ENCODE peak calls at places on chromosomes 11 and 22, in eight cellular contexts. J is uterus, G is endothelial cell of umbilical vein, A is stomach, E is heart left ventricle, D is IMR-90, I is Peyer's patch, M is adrenal gland. V is an unnamed sample.
A peak's percentile ranks its signal among the peaks of the same experiment; 100 is the strongest.

GRCh38 chr11:68947151-68947550 is 33.6 kb downstream of the MRGPRD start:
- DNase-seq in A (no peak), G (no peak), D (no peak), J (no peak), E (no peak), M (no peak), I (no peak), V (no peak)

GRCh38 chr11:27626938-27627586 is 73.2 kb downstream of the BDNF start:
- DNase-seq in G (no peak), J (no peak), D (no peak), I (no peak), M (no peak), E (no peak), A (no peak), V (no peak)

GRCh38 chr22:29912141-29912540 is 29.2 kb downstream of the MTMR3 start:
- DNase-seq in A (no peak), I (no peak), E (no peak), M (no peak), G (no peak), J (no peak), D (no peak), V (no peak)

GRCh38 chr11:120569903-120570302 is 58.4 kb downstream of the GRIK4 start:
- DNase-seq in M (no peak), A (no peak), G (no peak), E (no peak), J (no peak), D (no peak), I (no peak), V (no peak)

GRCh38 chr11:50423208-50423607 is 390.5 kb downstream of the OR4C45 start:
- DNase-seq in G (no peak), M (no peak), D (no peak), I (no peak), A (no peak), J (no peak), E (no peak), V (no peak)

GRCh38 chr22:48921411-48921903 is 906.2 kb downstream of the BRD1 start:
- DNase-seq in E (no peak), M (no peak), A (peak; percentile 23), I (no peak), D (no peak), J (no peak), G (no peak), V (no peak)

GRCh38 chr11:120386318-120386717 is 50.1 kb downstream of the ARHGEF12 start:
- DNase-seq in A (no peak), G (no peak), M (no peak), E (no peak), I (no peak), J (no peak), D (no peak), V (no peak)

GRCh38 chr22:27919943-27920755 is 1.1 kb upstream of the PITPNB start:
- DNase-seq in G (peak; percentile 78), A (no peak), I (no peak), J (peak; percentile 29), D (peak; percentile 72), E (no peak), M (peak; percentile 23), V (peak; percentile 40)

GRCh38 chr11:112024778-112025678 is at the start of gene DLAT:
- DNase-seq in G (peak; percentile 81), E (peak; percentile 92), A (peak; percentile 88), J (peak; percentile 83), D (peak; percentile 75), M (peak; percentile 89), I (peak; percentile 86), V (peak; percentile 65)

GRCh38 chr11:126842038-126842437 is 158.5 kb downstream of the KIRREL3 start:
- DNase-seq in E (no peak), I (no peak), D (no peak), M (no peak), J (no peak), A (no peak), G (no peak), V (no peak)

GRCh38 chr11:4065086-4065485 is 29.5 kb upstream of the RRM1 start:
- DNase-seq in E (no peak), D (no peak), G (no peak), A (no peak), I (no peak), M (no peak), J (no peak), V (no peak)

GRCh38 chr11:35077709-35078695 is 61.0 kb upstream of the CD44 start:
- DNase-seq in I (peak; percentile 63), A (no peak), E (no peak), G (peak; percentile 76), J (no peak), M (no peak), D (peak; percentile 84), V (no peak)

GRCh38 chr22:22161924-22162851 is 82.4 kb upstream of the VPREB1 start:
- DNase-seq in J (no peak), G (no peak), E (no peak), I (peak; percentile 82), A (no peak), M (no peak), D (no peak), V (no peak)
- TF ChIP-seq POLR2A in J (no peak), G (no peak), E (no peak), I (no peak), A (no peak), M (no peak), D (no peak), V (no peak)

DNA sequence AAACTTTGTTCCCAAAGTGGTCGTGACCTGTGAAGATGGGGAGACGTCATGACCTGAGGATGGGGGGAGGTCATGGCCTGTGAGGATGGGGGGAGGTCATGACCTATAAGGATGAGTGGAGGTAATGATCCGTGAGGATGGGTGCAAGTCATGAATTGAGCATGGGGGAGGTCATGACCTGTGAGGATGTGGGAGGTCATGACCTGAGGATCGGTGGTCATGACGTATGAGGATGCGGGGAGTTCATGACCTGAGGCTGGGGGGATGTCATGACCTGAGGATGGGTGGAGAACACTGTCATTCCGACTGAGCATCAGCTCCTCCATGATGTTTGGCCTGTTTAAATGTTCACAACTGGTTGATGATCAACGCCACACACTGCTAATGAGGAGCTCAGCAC is 25.9 kb downstream of the YPEL1 start:
- DNase-seq in I (no peak), J (no peak), D (no peak), E (no peak), G (no peak), M (no peak), A (no peak), V (no peak)
- H3K36me3 ChIP-seq in I (no peaks in the 10 kb centered on the region), J (no peaks in the 10 kb centered on the region), D (peaks cover 2% of the 10 kb centered on the region), E (no peaks in the 10 kb centered on the region), G (no peaks in the 10 kb centered on the region), M (no peaks in the 10 kb centered on the region), A (no peaks in the 10 kb centered on the region), V (no peaks in the 10 kb centered on the region)

GRCh38 chr11:116826751-116827431 is 2.8 kb upstream of the APOC3 start:
- DNase-seq in M (no peak), E (no peak), D (no peak), A (no peak), I (no peak), G (no peak), J (no peak), V (no peak)
- TF ChIP-seq POLR2A in M (no peak), E (no peak), D (no peak), A (no peak), I (peak; percentile 51), G (no peak), J (no peak), V (no peak)

DNA sequence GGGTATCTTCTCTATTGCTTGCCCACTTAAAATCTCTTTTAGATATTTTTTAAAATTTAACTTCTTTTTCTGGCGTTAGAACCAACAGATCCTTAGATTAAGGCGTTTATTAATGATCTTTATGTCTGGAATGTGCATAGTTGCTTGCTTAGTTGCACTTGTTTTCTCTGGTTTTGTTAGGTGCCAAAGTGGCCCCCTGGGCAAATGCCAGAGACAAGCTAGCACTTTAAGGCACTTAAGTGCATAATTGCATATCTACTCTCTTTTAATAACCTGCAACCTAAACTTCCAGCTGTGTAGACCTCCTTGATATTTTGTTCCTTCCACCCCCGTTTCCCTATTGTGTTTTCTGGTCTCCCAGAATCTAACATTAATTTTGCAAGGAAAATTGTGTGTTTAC is 3.3 kb downstream of the RBM4 start:
- DNase-seq in G (no peak), A (no peak), D (no peak), E (no peak), J (no peak), I (no peak), M (no peak), V (no peak)
- H3K36me3 ChIP-seq in G (peaks cover 35% of the 10 kb centered on the region), A (peaks cover 65% of the 10 kb centered on the region), D (peaks cover 43% of the 10 kb centered on the region), E (peaks cover 3% of the 10 kb centered on the region), J (no peaks in the 10 kb centered on the region), I (no peaks in the 10 kb centered on the region), M (no peaks in the 10 kb centered on the region), V (peaks cover 57% of the 10 kb centered on the region)

GRCh38 chr11:103803062-103803461 is 233.4 kb upstream of the DDI1 start:
- DNase-seq in A (no peak), M (no peak), D (peak; percentile 44), E (no peak), G (peak; percentile 22), I (no peak), J (no peak), V (no peak)

GRCh38 chr11:103805688-103806009 is 230.8 kb upstream of the DDI1 start:
- DNase-seq in D (no peak), E (no peak), M (no peak), A (no peak), J (no peak), G (peak; percentile 53), I (no peak), V (no peak)

GRCh38 chr11:103798456-103798855 is 238.0 kb upstream of the DDI1 start:
- DNase-seq in G (no peak), D (peak; percentile 35), E (no peak), J (no peak), M (no peak), A (no peak), I (no peak), V (no peak)

GRCh38 chr11:103798029-103798428 is 238.4 kb upstream of the DDI1 start:
- DNase-seq in A (no peak), G (peak; percentile 75), M (no peak), D (peak; percentile 78), J (no peak), I (no peak), E (peak; percentile 37), V (no peak)

DNA sequence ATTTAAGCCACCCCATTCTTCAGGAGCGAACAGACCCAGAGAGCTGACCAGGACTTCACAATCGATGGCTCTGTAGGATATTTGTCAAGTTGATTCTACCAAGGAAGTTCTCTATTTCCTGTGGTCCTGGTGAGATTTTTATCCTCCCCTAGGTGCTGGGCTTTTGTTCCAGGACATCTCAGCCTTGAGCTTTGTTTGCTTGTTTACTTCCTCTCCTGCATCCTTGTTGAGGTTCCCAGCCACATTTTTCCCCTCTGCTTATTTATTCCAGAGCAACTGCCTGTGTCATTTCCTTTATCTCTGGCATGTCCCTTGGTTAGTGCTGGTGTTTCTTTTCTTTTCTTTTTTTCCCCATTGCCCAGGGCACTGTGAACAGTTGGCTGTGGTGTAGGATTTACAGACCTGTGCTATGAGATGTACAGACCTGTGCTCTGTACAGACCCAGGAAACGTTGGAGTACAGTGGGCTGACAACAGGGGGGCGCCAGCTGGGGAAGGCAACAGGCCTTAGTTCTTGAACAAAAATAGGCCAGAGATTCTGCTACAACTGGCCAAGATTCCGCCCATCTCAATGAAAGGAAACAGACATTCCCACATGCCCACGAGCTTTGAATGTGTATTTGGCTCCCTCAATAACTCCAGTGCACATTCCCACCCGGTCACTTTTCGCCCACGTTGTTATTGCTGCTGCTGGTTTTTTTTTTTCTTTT is 235.9 kb upstream of the DDI1 start:
- DNase-seq in G (peak; percentile 47), I (no peak), J (no peak), D (no peak), M (peak; percentile 4), E (peak; percentile 62), A (no peak), V (no peak)
- TF ChIP-seq POLR2A in G (no peak), I (no peak), J (no peak), D (no peak), M (no peak), E (no peak), A (no peak), V (no peak)

V was measured in tibial nerve.